ENCODE peak calls at places on chromosomes 7 and 10, in eight cellular contexts. One of them, this sample, is unnamed. For H3K4me1, the result is how much of the 10 kb centered on the place peaks cover.

GRCh38 chr7:130379551-130380120 is 658 bp upstream of the CPA1 start:
- DNase-seq in IMR-90: no peak
- DNase-seq in stomach: no peak
- DNase-seq in gastrocnemius medialis: no peak
- DNase-seq in heart left ventricle: no peak
- DNase-seq in GM12878: no peak
- DNase-seq in spleen: no peak
- DNase-seq in A549: no peak
- DNase-seq in this sample: no peak

GRCh38 chr7:54632696-54633095 is 90.5 kb downstream of the VSTM2A start:
- DNase-seq in IMR-90: no peak
- DNase-seq in stomach: no peak
- DNase-seq in gastrocnemius medialis: no peak
- DNase-seq in heart left ventricle: no peak
- DNase-seq in GM12878: no peak
- DNase-seq in spleen: no peak
- DNase-seq in A549: no peak
- DNase-seq in this sample: no peak

GRCh38 chr7:47405921-47406765 is 175.8 kb downstream of the TNS3 start:
- DNase-seq in IMR-90: peak
- DNase-seq in stomach: peak
- DNase-seq in gastrocnemius medialis: peak
- DNase-seq in heart left ventricle: peak
- DNase-seq in GM12878: no peak
- DNase-seq in spleen: no peak
- DNase-seq in A549: no peak
- DNase-seq in this sample: peak

GRCh38 chr10:22925088-22925487 is 2.8 kb upstream of the ARMC3 start:
- DNase-seq in IMR-90: no peak
- DNase-seq in stomach: no peak
- DNase-seq in gastrocnemius medialis: no peak
- DNase-seq in heart left ventricle: no peak
- DNase-seq in GM12878: no peak
- DNase-seq in spleen: no peak
- DNase-seq in A549: no peak
- DNase-seq in this sample: no peak

GRCh38 chr7:11726251-11727155 is 105.5 kb downstream of the THSD7A start:
- DNase-seq in IMR-90: peak
- DNase-seq in stomach: no peak
- DNase-seq in gastrocnemius medialis: no peak
- DNase-seq in heart left ventricle: peak
- DNase-seq in GM12878: no peak
- DNase-seq in spleen: no peak
- DNase-seq in A549: no peak
- DNase-seq in this sample: peak

GRCh38 chr10:23395017-23395416 is 43.9 kb upstream of the OTUD1 start:
- DNase-seq in IMR-90: no peak
- DNase-seq in stomach: no peak
- DNase-seq in gastrocnemius medialis: no peak
- DNase-seq in heart left ventricle: no peak
- DNase-seq in GM12878: no peak
- DNase-seq in spleen: no peak
- DNase-seq in A549: no peak
- DNase-seq in this sample: no peak

GRCh38 chr10:121436630-121437311 is 161.5 kb downstream of the FGFR2 start:
- DNase-seq in IMR-90: no peak
- DNase-seq in stomach: no peak
- DNase-seq in gastrocnemius medialis: no peak
- DNase-seq in heart left ventricle: no peak
- DNase-seq in GM12878: no peak
- DNase-seq in spleen: no peak
- DNase-seq in A549: no peak
- DNase-seq in this sample: no peak

GRCh38 chr7:5426226-5426475 is 2.5 kb upstream of the TNRC18 start:
- DNase-seq in IMR-90: peak
- DNase-seq in stomach: no peak
- DNase-seq in gastrocnemius medialis: no peak
- DNase-seq in heart left ventricle: no peak
- DNase-seq in GM12878: no peak
- DNase-seq in spleen: no peak
- DNase-seq in A549: no peak
- DNase-seq in this sample: no peak

GRCh38 chr10:82811621-82812020 is 936.6 kb downstream of the NRG3 start:
- DNase-seq in IMR-90: no peak
- DNase-seq in stomach: no peak
- DNase-seq in gastrocnemius medialis: no peak
- DNase-seq in heart left ventricle: no peak
- DNase-seq in GM12878: no peak
- DNase-seq in spleen: no peak
- DNase-seq in A549: no peak
- DNase-seq in this sample: peak

GRCh38 chr7:129496653-129497052 is 5.7 kb upstream of the SMKR1 start:
- DNase-seq in IMR-90: no peak
- DNase-seq in stomach: no peak
- DNase-seq in gastrocnemius medialis: no peak
- DNase-seq in heart left ventricle: no peak
- DNase-seq in GM12878: no peak
- DNase-seq in spleen: no peak
- DNase-seq in A549: no peak
- DNase-seq in this sample: no peak

GRCh38 chr7:98165827-98166667 is 45.2 kb upstream of the BHLHA15 start:
- DNase-seq in IMR-90: peak
- DNase-seq in stomach: peak
- DNase-seq in gastrocnemius medialis: no peak
- DNase-seq in heart left ventricle: peak
- DNase-seq in GM12878: no peak
- DNase-seq in spleen: peak
- DNase-seq in A549: peak
- DNase-seq in this sample: peak

GRCh38 chr10:96691761-96692160 is 28.6 kb downstream of the PIK3AP1 start:
- DNase-seq in IMR-90: no peak
- DNase-seq in stomach: no peak
- DNase-seq in gastrocnemius medialis: no peak
- DNase-seq in heart left ventricle: no peak
- DNase-seq in GM12878: no peak
- DNase-seq in spleen: no peak
- DNase-seq in A549: no peak
- DNase-seq in this sample: no peak
- H3K4me1 ChIP-seq in IMR-90: under half
- H3K4me1 ChIP-seq in stomach: under half
- H3K4me1 ChIP-seq in gastrocnemius medialis: under half
- H3K4me1 ChIP-seq in heart left ventricle: under half
- H3K4me1 ChIP-seq in GM12878: under half
- H3K4me1 ChIP-seq in spleen: under half
- H3K4me1 ChIP-seq in A549: under half
- H3K4me1 ChIP-seq in this sample: under half

GRCh38 chr10:122461367-122461728 is at the start of gene HTRA1:
- DNase-seq in IMR-90: peak
- DNase-seq in stomach: peak
- DNase-seq in gastrocnemius medialis: peak
- DNase-seq in heart left ventricle: peak
- DNase-seq in GM12878: no peak
- DNase-seq in spleen: no peak
- DNase-seq in A549: peak
- DNase-seq in this sample: peak
- TF ChIP-seq POLR2A in IMR-90: no peak
- TF ChIP-seq POLR2A in stomach: no peak
- TF ChIP-seq POLR2A in gastrocnemius medialis: peak
- TF ChIP-seq POLR2A in heart left ventricle: no peak
- TF ChIP-seq POLR2A in GM12878: no peak
- TF ChIP-seq POLR2A in spleen: no peak
- TF ChIP-seq POLR2A in A549: peak
- TF ChIP-seq POLR2A in this sample: no peak

GRCh38 chr10:113239569-113239968 is 289.5 kb downstream of the TCF7L2 start:
- DNase-seq in IMR-90: no peak
- DNase-seq in stomach: no peak
- DNase-seq in gastrocnemius medialis: no peak
- DNase-seq in heart left ventricle: no peak
- DNase-seq in GM12878: no peak
- DNase-seq in spleen: no peak
- DNase-seq in A549: no peak
- DNase-seq in this sample: no peak
- H3K4me1 ChIP-seq in IMR-90: under half
- H3K4me1 ChIP-seq in stomach: under half
- H3K4me1 ChIP-seq in gastrocnemius medialis: under half
- H3K4me1 ChIP-seq in heart left ventricle: under half
- H3K4me1 ChIP-seq in GM12878: under half
- H3K4me1 ChIP-seq in spleen: under half
- H3K4me1 ChIP-seq in A549: under half
- H3K4me1 ChIP-seq in this sample: under half

DNA sequence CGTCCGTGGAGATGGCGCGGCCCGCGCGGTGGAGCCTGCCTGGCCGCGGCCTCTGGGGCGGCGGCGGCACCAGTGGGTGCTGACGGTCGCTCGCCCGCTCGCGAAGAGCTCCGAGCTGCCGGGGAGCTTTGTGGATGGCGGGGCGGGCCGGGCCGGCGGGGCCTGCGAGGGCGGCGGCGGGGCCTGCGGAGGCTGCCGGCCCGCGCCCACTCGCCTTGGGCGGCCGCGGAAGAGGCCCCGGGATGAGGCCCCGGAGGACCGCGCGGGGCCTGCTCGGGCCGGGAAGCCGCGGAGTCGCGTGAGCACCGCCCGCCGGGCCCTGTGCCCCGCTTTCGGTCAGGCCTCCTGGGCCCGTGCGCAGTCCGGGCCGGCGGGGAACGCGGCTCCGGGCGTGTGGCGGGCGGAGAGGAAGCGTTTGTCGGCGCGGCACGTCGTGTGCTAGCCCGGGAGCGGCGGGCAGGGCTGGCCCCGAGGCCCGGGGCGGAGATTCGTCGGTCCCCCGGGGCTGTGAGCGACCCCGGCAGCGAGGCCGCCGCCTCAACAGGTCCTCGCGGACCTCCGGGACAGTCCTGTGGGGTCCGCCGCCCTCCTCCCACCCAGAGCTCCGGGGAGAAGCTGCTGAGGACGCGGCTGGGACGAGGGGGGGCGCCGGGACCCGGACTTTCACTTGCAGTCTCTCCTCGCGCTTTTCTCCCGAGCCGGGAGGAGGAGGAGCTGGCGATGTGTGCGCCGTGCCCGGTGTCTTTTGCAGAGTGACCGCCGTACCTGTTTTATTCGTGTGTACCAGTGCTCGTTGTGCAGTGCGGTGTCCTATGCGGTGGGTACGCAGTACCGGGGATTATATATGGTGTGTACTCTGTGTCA is 578 bp downstream of the ZMYND11 start:
- DNase-seq in IMR-90: peak
- DNase-seq in stomach: peak
- DNase-seq in gastrocnemius medialis: peak
- DNase-seq in heart left ventricle: peak
- DNase-seq in GM12878: no peak
- DNase-seq in spleen: peak
- DNase-seq in A549: peak
- DNase-seq in this sample: peak
- TF ChIP-seq POLR2A in IMR-90: peak
- TF ChIP-seq POLR2A in stomach: no peak
- TF ChIP-seq POLR2A in gastrocnemius medialis: peak
- TF ChIP-seq POLR2A in heart left ventricle: no peak
- TF ChIP-seq POLR2A in GM12878: peak
- TF ChIP-seq POLR2A in spleen: no peak
- TF ChIP-seq POLR2A in A549: no peak
- TF ChIP-seq POLR2A in this sample: no peak

DNA sequence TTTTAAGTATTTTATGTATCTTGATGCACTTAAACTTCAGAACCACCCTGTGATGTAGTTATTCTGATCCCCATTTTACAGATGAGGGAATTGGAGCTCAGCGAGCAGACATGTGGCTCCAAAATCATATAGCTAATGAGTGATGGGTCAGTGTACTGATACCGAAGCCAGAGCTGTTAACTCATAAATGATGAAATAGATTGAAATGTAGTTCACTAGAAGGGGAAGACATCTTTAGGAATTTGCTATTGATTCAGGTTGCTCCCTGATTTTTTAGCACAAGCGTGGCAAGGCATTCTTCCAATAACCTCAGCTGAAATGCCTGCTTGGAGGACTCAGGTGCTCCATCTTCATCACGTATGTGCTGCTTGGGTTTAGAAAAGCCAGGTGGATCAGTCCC is 228.8 kb downstream of the PTEN start:
- DNase-seq in IMR-90: no peak
- DNase-seq in stomach: no peak
- DNase-seq in gastrocnemius medialis: no peak
- DNase-seq in heart left ventricle: no peak
- DNase-seq in GM12878: no peak
- DNase-seq in spleen: no peak
- DNase-seq in A549: no peak
- DNase-seq in this sample: no peak
- H3K4me1 ChIP-seq in IMR-90: under half
- H3K4me1 ChIP-seq in stomach: under half
- H3K4me1 ChIP-seq in gastrocnemius medialis: under half
- H3K4me1 ChIP-seq in heart left ventricle: under half
- H3K4me1 ChIP-seq in GM12878: under half
- H3K4me1 ChIP-seq in spleen: under half
- H3K4me1 ChIP-seq in A549: under half
- H3K4me1 ChIP-seq in this sample: under half

GRCh38 chr10:16817125-16818019 is at the start of gene RSU1:
- DNase-seq in IMR-90: peak
- DNase-seq in stomach: peak
- DNase-seq in gastrocnemius medialis: peak
- DNase-seq in heart left ventricle: peak
- DNase-seq in GM12878: peak
- DNase-seq in spleen: peak
- DNase-seq in A549: peak
- DNase-seq in this sample: peak
- TF ChIP-seq POLR2A in IMR-90: peak
- TF ChIP-seq POLR2A in stomach: no peak
- TF ChIP-seq POLR2A in gastrocnemius medialis: peak
- TF ChIP-seq POLR2A in heart left ventricle: no peak
- TF ChIP-seq POLR2A in GM12878: peak
- TF ChIP-seq POLR2A in spleen: no peak
- TF ChIP-seq POLR2A in A549: peak
- TF ChIP-seq POLR2A in this sample: peak